ENCODE peak calls at places on chromosome 1, in eight cellular contexts. One of them, this sample, is unnamed.

GRCh38 chr1:32817815-32818786 is 648 bp downstream of the S100PBP start:
- DNase-seq in astrocyte of the spinal cord: peak
- DNase-seq in nephron progenitor cell: peak
- DNase-seq in AG04450: no peak
- DNase-seq in GM12865: peak
- DNase-seq in mesothelial cell of epicardium: peak
- DNase-seq in foreskin fibroblast: peak
- DNase-seq in esophagus squamous epithelium: peak
- DNase-seq in this sample: no peak

GRCh38 chr1:212980123-212980800 is 29.9 kb downstream of the VASH2 start:
- DNase-seq in nephron progenitor cell: no peak
- DNase-seq in AG04450: peak
- DNase-seq in esophagus squamous epithelium: no peak
- DNase-seq in mesothelial cell of epicardium: no peak
- DNase-seq in astrocyte of the spinal cord: peak
- DNase-seq in GM12865: no peak
- DNase-seq in foreskin fibroblast: peak
- DNase-seq in this sample: no peak

GRCh38 chr1:162193815-162194214 is 124.3 kb downstream of the NOS1AP start:
- DNase-seq in mesothelial cell of epicardium: no peak
- DNase-seq in esophagus squamous epithelium: no peak
- DNase-seq in AG04450: no peak
- DNase-seq in nephron progenitor cell: peak
- DNase-seq in astrocyte of the spinal cord: no peak
- DNase-seq in foreskin fibroblast: no peak
- DNase-seq in GM12865: no peak
- DNase-seq in this sample: no peak

GRCh38 chr1:66168919-66169725 is 364.8 kb upstream of the SGIP1 start:
- DNase-seq in AG04450: no peak
- DNase-seq in esophagus squamous epithelium: no peak
- DNase-seq in nephron progenitor cell: no peak
- DNase-seq in GM12865: no peak
- DNase-seq in astrocyte of the spinal cord: peak
- DNase-seq in mesothelial cell of epicardium: no peak
- DNase-seq in foreskin fibroblast: no peak
- DNase-seq in this sample: no peak

GRCh38 chr1:197683895-197684553 is 91.3 kb downstream of the DENND1B start:
- DNase-seq in AG04450: no peak
- DNase-seq in esophagus squamous epithelium: no peak
- DNase-seq in mesothelial cell of epicardium: no peak
- DNase-seq in nephron progenitor cell: no peak
- DNase-seq in foreskin fibroblast: peak
- DNase-seq in GM12865: no peak
- DNase-seq in astrocyte of the spinal cord: no peak
- DNase-seq in this sample: no peak

GRCh38 chr1:212628813-212629415 is 20.4 kb downstream of the ATF3 start:
- DNase-seq in nephron progenitor cell: no peak
- DNase-seq in astrocyte of the spinal cord: no peak
- DNase-seq in mesothelial cell of epicardium: no peak
- DNase-seq in foreskin fibroblast: no peak
- DNase-seq in AG04450: no peak
- DNase-seq in GM12865: no peak
- DNase-seq in esophagus squamous epithelium: no peak
- DNase-seq in this sample: no peak

GRCh38 chr1:40799351-40799867 is 15.8 kb downstream of the KCNQ4 start:
- DNase-seq in AG04450: no peak
- DNase-seq in esophagus squamous epithelium: no peak
- DNase-seq in mesothelial cell of epicardium: no peak
- DNase-seq in GM12865: no peak
- DNase-seq in nephron progenitor cell: no peak
- DNase-seq in foreskin fibroblast: peak
- DNase-seq in astrocyte of the spinal cord: peak
- DNase-seq in this sample: no peak

GRCh38 chr1:246784621-246785535 is 60.7 kb downstream of the SCCPDH start:
- DNase-seq in GM12865: peak
- DNase-seq in astrocyte of the spinal cord: peak
- DNase-seq in mesothelial cell of epicardium: no peak
- DNase-seq in nephron progenitor cell: no peak
- DNase-seq in AG04450: peak
- DNase-seq in foreskin fibroblast: peak
- DNase-seq in esophagus squamous epithelium: no peak
- DNase-seq in this sample: no peak

GRCh38 chr1:228417471-228418203 is 976 bp upstream of the TRIM17 start:
- DNase-seq in mesothelial cell of epicardium: no peak
- DNase-seq in GM12865: no peak
- DNase-seq in astrocyte of the spinal cord: no peak
- DNase-seq in foreskin fibroblast: peak
- DNase-seq in nephron progenitor cell: no peak
- DNase-seq in esophagus squamous epithelium: no peak
- DNase-seq in AG04450: no peak
- DNase-seq in this sample: no peak

GRCh38 chr1:169117599-169117998 is 11.1 kb downstream of the ATP1B1 start:
- DNase-seq in mesothelial cell of epicardium: no peak
- DNase-seq in esophagus squamous epithelium: no peak
- DNase-seq in GM12865: no peak
- DNase-seq in AG04450: no peak
- DNase-seq in nephron progenitor cell: no peak
- DNase-seq in foreskin fibroblast: peak
- DNase-seq in astrocyte of the spinal cord: no peak
- DNase-seq in this sample: no peak

GRCh38 chr1:44405041-44405803 is at the start of gene RNF220:
- DNase-seq in AG04450: peak
- DNase-seq in mesothelial cell of epicardium: no peak
- DNase-seq in foreskin fibroblast: peak
- DNase-seq in astrocyte of the spinal cord: peak
- DNase-seq in GM12865: peak
- DNase-seq in esophagus squamous epithelium: no peak
- DNase-seq in nephron progenitor cell: peak
- DNase-seq in this sample: peak

GRCh38 chr1:200856716-200857352 is 15.9 kb upstream of the GPR25 start:
- DNase-seq in astrocyte of the spinal cord: peak
- DNase-seq in esophagus squamous epithelium: no peak
- DNase-seq in AG04450: no peak
- DNase-seq in nephron progenitor cell: no peak
- DNase-seq in GM12865: no peak
- DNase-seq in foreskin fibroblast: peak
- DNase-seq in mesothelial cell of epicardium: no peak
- DNase-seq in this sample: no peak

GRCh38 chr1:63322944-63323865 is 838 bp downstream of the FOXD3 start:
- DNase-seq in nephron progenitor cell: peak
- DNase-seq in GM12865: peak
- DNase-seq in AG04450: no peak
- DNase-seq in mesothelial cell of epicardium: no peak
- DNase-seq in esophagus squamous epithelium: no peak
- DNase-seq in astrocyte of the spinal cord: no peak
- DNase-seq in foreskin fibroblast: peak
- DNase-seq in this sample: no peak

GRCh38 chr1:109298666-109299086 is 8.1 kb downstream of the MYBPHL start:
- DNase-seq in GM12865: no peak
- DNase-seq in foreskin fibroblast: peak
- DNase-seq in astrocyte of the spinal cord: no peak
- DNase-seq in esophagus squamous epithelium: no peak
- DNase-seq in nephron progenitor cell: no peak
- DNase-seq in mesothelial cell of epicardium: no peak
- DNase-seq in AG04450: no peak
- DNase-seq in this sample: no peak

GRCh38 chr1:96329121-96329520 is 392.5 kb upstream of the PTBP2 start:
- DNase-seq in astrocyte of the spinal cord: peak
- DNase-seq in nephron progenitor cell: no peak
- DNase-seq in esophagus squamous epithelium: no peak
- DNase-seq in GM12865: no peak
- DNase-seq in AG04450: peak
- DNase-seq in mesothelial cell of epicardium: no peak
- DNase-seq in foreskin fibroblast: no peak
- DNase-seq in this sample: no peak

GRCh38 chr1:242318140-242318539 is 206.4 kb downstream of the PLD5 start:
- DNase-seq in GM12865: no peak
- DNase-seq in astrocyte of the spinal cord: no peak
- DNase-seq in mesothelial cell of epicardium: no peak
- DNase-seq in AG04450: no peak
- DNase-seq in esophagus squamous epithelium: no peak
- DNase-seq in nephron progenitor cell: no peak
- DNase-seq in foreskin fibroblast: no peak
- DNase-seq in this sample: no peak

GRCh38 chr1:30834249-30834648 is 74.3 kb downstream of the SDC3 start:
- DNase-seq in astrocyte of the spinal cord: no peak
- DNase-seq in nephron progenitor cell: no peak
- DNase-seq in GM12865: no peak
- DNase-seq in esophagus squamous epithelium: no peak
- DNase-seq in AG04450: no peak
- DNase-seq in foreskin fibroblast: no peak
- DNase-seq in mesothelial cell of epicardium: no peak
- DNase-seq in this sample: no peak

GRCh38 chr1:93471911-93472310 is 24.0 kb downstream of the FNBP1L start:
- DNase-seq in AG04450: peak
- DNase-seq in esophagus squamous epithelium: no peak
- DNase-seq in foreskin fibroblast: peak
- DNase-seq in mesothelial cell of epicardium: no peak
- DNase-seq in astrocyte of the spinal cord: peak
- DNase-seq in GM12865: no peak
- DNase-seq in nephron progenitor cell: no peak
- DNase-seq in this sample: no peak

GRCh38 chr1:1833456-1833855 is 55.2 kb upstream of the NADK start:
- DNase-seq in nephron progenitor cell: no peak
- DNase-seq in AG04450: no peak
- DNase-seq in foreskin fibroblast: no peak
- DNase-seq in astrocyte of the spinal cord: no peak
- DNase-seq in mesothelial cell of epicardium: no peak
- DNase-seq in esophagus squamous epithelium: no peak
- DNase-seq in GM12865: no peak
- DNase-seq in this sample: no peak

GRCh38 chr1:201184307-201184706 is 6.3 kb upstream of the IGFN1 start:
- DNase-seq in GM12865: no peak
- DNase-seq in mesothelial cell of epicardium: no peak
- DNase-seq in esophagus squamous epithelium: no peak
- DNase-seq in astrocyte of the spinal cord: no peak
- DNase-seq in foreskin fibroblast: peak
- DNase-seq in nephron progenitor cell: no peak
- DNase-seq in AG04450: no peak
- DNase-seq in this sample: no peak

GRCh38 chr1:220280249-220280648 is 8.0 kb upstream of the RAB3GAP2 start:
- DNase-seq in GM12865: no peak
- DNase-seq in AG04450: no peak
- DNase-seq in foreskin fibroblast: no peak
- DNase-seq in nephron progenitor cell: no peak
- DNase-seq in mesothelial cell of epicardium: no peak
- DNase-seq in astrocyte of the spinal cord: no peak
- DNase-seq in esophagus squamous epithelium: no peak
- DNase-seq in this sample: no peak

GRCh38 chr1:196660912-196661311 is 9.1 kb downstream of the CFH start:
- DNase-seq in esophagus squamous epithelium: no peak
- DNase-seq in nephron progenitor cell: peak
- DNase-seq in AG04450: peak
- DNase-seq in mesothelial cell of epicardium: no peak
- DNase-seq in foreskin fibroblast: peak
- DNase-seq in astrocyte of the spinal cord: peak
- DNase-seq in GM12865: peak
- DNase-seq in this sample: no peak

GRCh38 chr1:104765115-104765514 is 1015.4 kb downstream of the AMY1C start:
- DNase-seq in astrocyte of the spinal cord: no peak
- DNase-seq in nephron progenitor cell: no peak
- DNase-seq in esophagus squamous epithelium: no peak
- DNase-seq in mesothelial cell of epicardium: no peak
- DNase-seq in foreskin fibroblast: peak
- DNase-seq in GM12865: peak
- DNase-seq in AG04450: no peak
- DNase-seq in this sample: no peak

GRCh38 chr1:160618763-160619274 is 28.0 kb downstream of the SLAMF1 start:
- DNase-seq in foreskin fibroblast: no peak
- DNase-seq in GM12865: peak
- DNase-seq in astrocyte of the spinal cord: no peak
- DNase-seq in esophagus squamous epithelium: no peak
- DNase-seq in mesothelial cell of epicardium: no peak
- DNase-seq in AG04450: no peak
- DNase-seq in nephron progenitor cell: no peak
- DNase-seq in this sample: no peak
- TF ChIP-seq CTCF in foreskin fibroblast: no peak
- TF ChIP-seq CTCF in GM12865: peak
- TF ChIP-seq CTCF in astrocyte of the spinal cord: peak
- TF ChIP-seq CTCF in esophagus squamous epithelium: peak
- TF ChIP-seq CTCF in mesothelial cell of epicardium: peak
- TF ChIP-seq CTCF in AG04450: peak
- TF ChIP-seq CTCF in nephron progenitor cell: peak
- TF ChIP-seq CTCF in this sample: peak

GRCh38 chr1:113109908-113110554 is 37.0 kb downstream of the LRIG2 start:
- DNase-seq in AG04450: peak
- DNase-seq in foreskin fibroblast: peak
- DNase-seq in astrocyte of the spinal cord: peak
- DNase-seq in esophagus squamous epithelium: no peak
- DNase-seq in mesothelial cell of epicardium: no peak
- DNase-seq in GM12865: no peak
- DNase-seq in nephron progenitor cell: no peak
- DNase-seq in this sample: no peak
- TF ChIP-seq CTCF in AG04450: peak
- TF ChIP-seq CTCF in foreskin fibroblast: peak
- TF ChIP-seq CTCF in astrocyte of the spinal cord: peak
- TF ChIP-seq CTCF in esophagus squamous epithelium: no peak
- TF ChIP-seq CTCF in mesothelial cell of epicardium: no peak
- TF ChIP-seq CTCF in GM12865: no peak
- TF ChIP-seq CTCF in nephron progenitor cell: no peak
- TF ChIP-seq CTCF in this sample: no peak

GRCh38 chr1:42776499-42776898 is 8.3 kb upstream of the TMEM269 start:
- DNase-seq in foreskin fibroblast: no peak
- DNase-seq in GM12865: no peak
- DNase-seq in esophagus squamous epithelium: no peak
- DNase-seq in AG04450: no peak
- DNase-seq in astrocyte of the spinal cord: no peak
- DNase-seq in mesothelial cell of epicardium: no peak
- DNase-seq in nephron progenitor cell: no peak
- DNase-seq in this sample: no peak
- TF ChIP-seq CTCF in foreskin fibroblast: no peak
- TF ChIP-seq CTCF in GM12865: no peak
- TF ChIP-seq CTCF in esophagus squamous epithelium: no peak
- TF ChIP-seq CTCF in AG04450: no peak
- TF ChIP-seq CTCF in astrocyte of the spinal cord: no peak
- TF ChIP-seq CTCF in mesothelial cell of epicardium: no peak
- TF ChIP-seq CTCF in nephron progenitor cell: no peak
- TF ChIP-seq CTCF in this sample: no peak

DNA sequence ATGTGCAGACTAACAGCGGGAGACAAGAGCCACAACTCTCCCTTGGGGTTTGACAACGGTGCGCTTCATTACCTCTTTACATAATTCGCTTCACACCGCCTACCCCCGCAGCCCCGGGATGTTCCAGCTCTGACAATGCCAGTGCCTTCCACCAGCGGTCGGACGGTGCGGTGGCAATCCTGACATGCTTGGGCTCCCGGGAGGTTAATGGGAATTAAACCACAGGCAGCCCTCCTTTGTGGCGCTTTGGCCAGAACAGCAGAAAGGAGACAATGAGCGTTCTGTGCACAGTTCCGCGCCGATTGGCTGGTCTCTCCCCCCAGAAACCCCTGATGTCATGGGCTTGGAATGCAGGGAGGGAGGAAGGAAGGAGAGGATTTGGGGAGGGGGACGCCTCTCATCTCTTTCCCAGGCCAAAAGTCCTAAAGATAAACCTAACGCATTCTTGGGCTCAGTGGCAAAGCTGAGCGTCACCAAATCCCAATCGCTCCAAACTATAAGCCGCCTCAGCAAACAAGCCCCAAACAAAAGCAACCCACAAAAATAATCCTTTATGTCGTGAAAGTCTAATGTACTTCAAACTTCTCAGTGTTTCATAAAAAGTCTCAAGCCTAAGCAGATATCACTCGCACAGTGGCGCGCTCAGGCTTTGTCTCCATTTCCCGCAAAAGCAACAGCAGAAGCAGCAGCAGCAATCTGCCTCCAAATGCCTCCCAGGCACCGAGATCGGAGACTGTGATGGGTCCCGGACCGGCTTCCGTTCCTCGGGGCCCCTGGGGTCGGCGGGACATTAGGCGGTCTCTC is 1.1 kb downstream of the CNN3 start:
- DNase-seq in GM12865: peak
- DNase-seq in nephron progenitor cell: peak
- DNase-seq in mesothelial cell of epicardium: peak
- DNase-seq in AG04450: peak
- DNase-seq in esophagus squamous epithelium: no peak
- DNase-seq in foreskin fibroblast: peak
- DNase-seq in astrocyte of the spinal cord: peak
- DNase-seq in this sample: no peak
- TF ChIP-seq CTCF in GM12865: no peak
- TF ChIP-seq CTCF in nephron progenitor cell: no peak
- TF ChIP-seq CTCF in mesothelial cell of epicardium: no peak
- TF ChIP-seq CTCF in AG04450: no peak
- TF ChIP-seq CTCF in esophagus squamous epithelium: no peak
- TF ChIP-seq CTCF in foreskin fibroblast: no peak
- TF ChIP-seq CTCF in astrocyte of the spinal cord: no peak
- TF ChIP-seq CTCF in this sample: no peak